ENCODE peak calls at places on chromosomes 13 and 19, in four cellular contexts. F, R, U and A are unnamed samples.

GRCh38 chr13:93824286-93824685 is 597.7 kb downstream of the GPC6 start:
- ATAC-seq in F (peak), R (no peak), U (no peak), A (no peak)

GRCh38 chr19:43450545-43450997 is 14.8 kb downstream of the LYPD3 start:
- ATAC-seq in F (peak), R (no peak), U (no peak), A (no peak)

GRCh38 chr13:73321039-73321438 is 262.2 kb downstream of the KLF5 start:
- ATAC-seq in F (no peak), R (no peak), U (no peak), A (no peak)

GRCh38 chr13:61162106-61162505 is 253.5 kb downstream of the PCDH20 start:
- ATAC-seq in F (no peak), R (no peak), U (no peak), A (peak)

GRCh38 chr19:9932835-9933234 is 3.5 kb downstream of the OLFM2 start:
- ATAC-seq in F (no peak), R (no peak), U (no peak), A (no peak)

GRCh38 chr13:75423383-75423782 is 58.6 kb downstream of the TBC1D4 start:
- ATAC-seq in F (no peak), R (no peak), U (no peak), A (no peak)

GRCh38 chr13:31835932-31836331 is 96.6 kb downstream of the RXFP2 start:
- ATAC-seq in F (no peak), R (no peak), U (no peak), A (no peak)

GRCh38 chr19:658916-659839 is 3.8 kb downstream of the RNF126 start:
- ATAC-seq in F (peak), R (no peak), U (no peak), A (no peak)

GRCh38 chr13:85741017-85741416 is 58.2 kb downstream of the SLITRK6 start:
- ATAC-seq in F (no peak), R (no peak), U (no peak), A (no peak)

GRCh38 chr13:61685683-61686013 is 270.0 kb upstream of the PCDH20 start:
- ATAC-seq in F (no peak), R (peak), U (no peak), A (no peak)

GRCh38 chr19:29535984-29536508 is 10.3 kb downstream of the VSTM2B start:
- ATAC-seq in F (no peak), R (no peak), U (no peak), A (no peak)

DNA sequence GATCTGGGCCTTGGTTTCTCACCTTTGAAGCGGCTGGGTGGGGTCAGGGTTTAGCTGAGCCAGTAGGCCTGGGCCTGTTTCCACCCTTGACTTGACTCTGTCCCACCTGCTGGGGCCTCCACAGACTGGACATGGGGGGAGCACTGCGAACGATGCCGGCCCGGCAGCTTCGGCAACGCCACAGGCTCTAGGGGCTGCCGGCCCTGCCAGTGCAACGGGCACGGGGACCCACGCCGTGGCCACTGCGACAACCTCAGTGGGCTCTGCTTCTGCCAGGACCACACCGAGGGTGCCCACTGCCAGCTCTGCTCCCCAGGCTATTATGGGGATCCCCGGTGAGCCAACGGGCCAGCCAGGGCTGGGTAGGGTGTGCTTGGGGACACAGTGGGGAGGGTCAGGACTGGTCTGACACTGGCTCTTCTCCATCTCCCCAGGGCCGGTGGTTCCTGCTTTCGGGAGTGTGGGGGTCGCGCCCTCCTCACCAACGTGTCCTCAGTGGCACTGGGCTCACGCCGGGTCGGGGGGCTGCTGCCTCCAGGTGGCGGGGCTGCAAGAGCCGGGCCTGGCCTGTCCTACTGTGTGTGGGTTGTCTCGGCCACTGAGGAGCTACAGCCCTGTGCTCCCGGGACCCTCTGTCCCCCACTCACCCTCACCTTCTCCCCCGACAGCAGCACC is 28.0 kb downstream of the MEGF8 start:
- ATAC-seq in F (no peak), R (no peak), U (no peak), A (no peak)
- H3K27ac ChIP-seq in F (no peak), R (no peak), U (no peak), A (no peak)

GRCh38 chr19:48004236-48004635 is 9.8 kb downstream of the ELSPBP1 start:
- ATAC-seq in F (no peak), R (no peak), U (no peak), A (no peak)

GRCh38 chr19:48010932-48011758 is 16.7 kb downstream of the ELSPBP1 start:
- ATAC-seq in F (no peak), R (no peak), U (no peak), A (no peak)

GRCh38 chr19:48000846-48001245 is 6.4 kb downstream of the ELSPBP1 start:
- ATAC-seq in F (no peak), R (no peak), U (no peak), A (no peak)

GRCh38 chr19:48006762-48007161 is 12.3 kb downstream of the ELSPBP1 start:
- ATAC-seq in F (no peak), R (no peak), U (peak), A (no peak)
- TF ChIP-seq CTCF in F (no peak), R (peak), U (peak), A (no peak)

GRCh38 chr13:109141716-109142115 is 512.3 kb downstream of the MYO16 start:
- ATAC-seq in F (no peak), R (no peak), U (no peak), A (no peak)
- TF ChIP-seq EP300 in F (no peak), R (no peak), U (no peak), A (no peak)

GRCh38 chr13:52931913-52932312 is 83.5 kb upstream of the PCDH8 start:
- ATAC-seq in F (no peak), R (no peak), U (no peak), A (no peak)

GRCh38 chr13:52925775-52926285 is 77.4 kb upstream of the PCDH8 start:
- ATAC-seq in F (no peak), R (peak), U (no peak), A (no peak)

GRCh38 chr13:52926971-52927370 is 78.5 kb upstream of the PCDH8 start:
- ATAC-seq in F (no peak), R (no peak), U (no peak), A (no peak)

GRCh38 chr13:52933547-52934167 is 85.2 kb upstream of the PCDH8 start:
- ATAC-seq in F (no peak), R (no peak), U (no peak), A (no peak)

DNA sequence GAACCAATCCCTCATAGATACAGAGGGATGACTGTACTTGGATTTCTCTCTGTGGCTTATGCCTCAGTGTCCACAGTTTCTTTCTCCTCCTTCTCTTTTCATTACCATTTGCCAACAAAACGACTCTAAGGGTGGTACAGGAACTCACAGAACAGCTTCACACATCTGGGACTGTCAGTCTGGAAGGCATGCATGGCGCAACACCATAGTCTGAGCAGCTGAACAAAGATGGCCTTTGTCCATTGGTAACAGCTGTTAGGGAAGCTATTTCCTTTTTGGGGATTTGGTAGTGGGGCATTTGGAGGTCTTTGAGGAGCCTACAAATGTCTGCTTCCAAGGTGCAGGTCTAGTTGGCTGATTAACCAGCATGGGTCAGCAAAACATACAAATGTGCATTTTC is 81.4 kb upstream of the PCDH8 start:
- ATAC-seq in F (no peak), R (no peak), U (no peak), A (no peak)
- H3K27ac ChIP-seq in F (no peak), R (no peak), U (no peak), A (no peak)

GRCh38 chr13:90872491-90873025 is 474.9 kb upstream of the MIR17HG start:
- ATAC-seq in F (no peak), R (no peak), U (no peak), A (no peak)

GRCh38 chr13:90867336-90867683 is 480.2 kb upstream of the MIR17HG start:
- ATAC-seq in F (peak), R (peak), U (peak), A (peak)

GRCh38 chr13:90869580-90869979 is 477.9 kb upstream of the MIR17HG start:
- ATAC-seq in F (no peak), R (no peak), U (no peak), A (no peak)

DNA sequence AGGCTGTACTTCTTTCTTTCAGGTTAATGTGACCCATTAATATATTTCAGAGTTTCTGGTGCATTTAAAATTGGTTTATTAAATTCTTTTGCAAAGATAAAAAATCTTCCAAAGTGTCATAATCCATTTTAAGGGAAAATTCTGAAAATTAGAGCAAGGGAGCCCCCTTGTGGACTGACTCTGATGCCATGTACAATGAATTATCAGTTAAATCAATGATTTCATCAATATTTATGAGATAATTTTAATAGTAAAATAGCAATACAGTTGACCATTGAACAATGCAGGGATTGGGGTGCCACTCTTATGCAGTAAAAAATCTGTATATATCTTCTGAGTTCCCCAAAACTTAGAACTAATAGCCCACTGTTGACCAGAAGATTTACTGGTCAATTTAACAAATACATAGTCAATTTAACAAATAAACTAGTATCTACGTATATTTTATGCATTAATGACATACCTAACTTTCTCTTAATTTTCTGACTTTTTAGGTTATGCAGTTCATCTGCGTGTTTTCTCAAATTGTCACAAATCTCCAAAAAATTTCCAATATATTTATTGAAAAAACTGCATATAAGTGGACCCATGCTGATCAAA is 479.1 kb upstream of the MIR17HG start:
- ATAC-seq in F (peak), R (no peak), U (peak), A (no peak)
- TF ChIP-seq CTCF in F (peak), R (peak), U (no peak), A (peak)

GRCh38 chr13:32838985-32839384 is 177.2 kb upstream of the KL start:
- ATAC-seq in F (no peak), R (peak), U (no peak), A (peak)

GRCh38 chr13:32840113-32840512 is 176.1 kb upstream of the KL start:
- ATAC-seq in F (no peak), R (no peak), U (no peak), A (no peak)

GRCh38 chr13:32837973-32838940 is 178.0 kb upstream of the KL start:
- ATAC-seq in F (no peak), R (no peak), U (no peak), A (no peak)

GRCh38 chr13:32837307-32837972 is 178.8 kb upstream of the KL start:
- ATAC-seq in F (no peak), R (no peak), U (no peak), A (no peak)

GRCh38 chr13:32840840-32841713 is 175.1 kb upstream of the KL start:
- ATAC-seq in F (no peak), R (no peak), U (no peak), A (no peak)
- TF ChIP-seq EP300 in F (no peak), R (no peak), U (no peak), A (no peak)

GRCh38 chr19:16627194-16627927 is 643 bp downstream of the MED26 start:
- ATAC-seq in F (no peak), R (no peak), U (no peak), A (no peak)

GRCh38 chr19:16627928-16628182 is 149 bp downstream of the MED26 start:
- ATAC-seq in F (peak), R (peak), U (peak), A (no peak)

GRCh38 chr19:16628183-16628983 is at the start of gene MED26:
- ATAC-seq in F (peak), R (peak), U (peak), A (peak)

GRCh38 chr19:16628984-16629691 is 1.1 kb upstream of the MED26 start:
- ATAC-seq in F (no peak), R (no peak), U (peak), A (peak)

DNA sequence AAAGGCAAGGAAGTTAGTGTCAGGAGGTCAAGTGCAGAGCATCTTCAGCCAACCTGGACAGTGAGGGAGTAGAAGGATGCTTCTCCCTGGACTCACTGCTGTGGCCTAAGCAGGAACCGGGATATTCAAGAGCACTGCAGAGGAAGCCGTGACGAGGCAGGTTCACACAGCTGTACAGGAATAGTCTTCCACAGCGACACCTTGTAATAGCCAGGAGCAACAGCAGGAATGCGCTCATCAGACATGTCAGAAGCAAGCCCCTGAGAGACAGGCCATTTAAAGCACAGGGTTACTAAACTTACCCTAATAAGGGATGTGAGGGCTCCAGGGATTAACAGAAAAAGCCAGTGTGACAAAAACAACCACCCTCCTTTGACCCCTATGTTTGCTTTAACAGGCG is 3.5 kb upstream of the MED26 start:
- ATAC-seq in F (no peak), R (no peak), U (no peak), A (no peak)
- H3K27ac ChIP-seq in F (no peak), R (peak), U (no peak), A (no peak)

GRCh38 chr13:44210525-44210924 is 163.1 kb upstream of the SERP2 start:
- ATAC-seq in F (no peak), R (no peak), U (no peak), A (no peak)

GRCh38 chr13:44211286-44211685 is 162.3 kb upstream of the SERP2 start:
- ATAC-seq in F (no peak), R (no peak), U (no peak), A (peak)

GRCh38 chr13:44206429-44206828 is 167.2 kb upstream of the SERP2 start:
- ATAC-seq in F (no peak), R (no peak), U (no peak), A (no peak)

GRCh38 chr13:44211753-44212152 is 161.9 kb upstream of the SERP2 start:
- ATAC-seq in F (no peak), R (no peak), U (no peak), A (no peak)

GRCh38 chr13:44207476-44207875 is 166.1 kb upstream of the SERP2 start:
- ATAC-seq in F (no peak), R (no peak), U (no peak), A (no peak)
- TF ChIP-seq CTCF in F (no peak), R (no peak), U (no peak), A (no peak)

GRCh38 chr19:36058481-36059179 is 3.9 kb downstream of the WDR62 start:
- ATAC-seq in F (no peak), R (peak), U (no peak), A (no peak)

GRCh38 chr19:36051637-36052036 is 2.4 kb downstream of the THAP8 start:
- ATAC-seq in F (no peak), R (no peak), U (no peak), A (no peak)

GRCh38 chr19:36051236-36051635 is 2.8 kb downstream of the THAP8 start:
- ATAC-seq in F (no peak), R (peak), U (no peak), A (no peak)

GRCh38 chr19:36054733-36055686 is at the start of gene WDR62:
- ATAC-seq in F (peak), R (peak), U (peak), A (peak)

DNA sequence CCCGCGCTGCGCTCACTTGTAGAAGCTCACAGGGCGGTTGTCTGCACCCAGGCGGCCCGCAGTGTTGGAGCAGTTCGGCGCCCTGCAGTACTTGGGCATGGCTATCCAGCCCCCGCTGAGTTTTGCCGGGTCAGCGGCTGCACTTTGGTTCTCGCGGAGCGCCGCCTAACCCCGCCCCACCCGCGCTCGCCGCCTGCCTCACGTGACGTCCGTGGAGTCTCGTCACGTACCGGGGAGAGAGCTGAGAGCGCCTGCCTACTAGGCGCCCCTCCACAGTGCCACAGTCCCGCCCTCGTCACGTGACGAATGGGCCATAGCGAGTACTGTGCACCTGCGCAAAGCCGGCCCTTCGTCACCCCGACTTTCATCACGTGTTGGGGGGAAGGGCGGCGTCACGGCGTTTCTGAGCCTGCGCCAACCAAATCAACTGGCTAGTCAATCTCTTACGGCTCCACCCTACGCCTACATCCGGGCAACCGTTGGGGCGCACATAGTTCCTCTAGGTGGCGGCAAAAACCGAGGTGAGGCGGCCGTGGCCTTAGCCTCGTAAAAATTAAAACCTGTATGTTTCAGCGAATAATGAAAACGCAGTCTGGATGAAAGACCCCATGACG is at the start of gene THAP8:
- ATAC-seq in F (peak), R (peak), U (peak), A (peak)
- TF ChIP-seq EP300 in F (no peak), R (peak), U (peak), A (no peak)

DNA sequence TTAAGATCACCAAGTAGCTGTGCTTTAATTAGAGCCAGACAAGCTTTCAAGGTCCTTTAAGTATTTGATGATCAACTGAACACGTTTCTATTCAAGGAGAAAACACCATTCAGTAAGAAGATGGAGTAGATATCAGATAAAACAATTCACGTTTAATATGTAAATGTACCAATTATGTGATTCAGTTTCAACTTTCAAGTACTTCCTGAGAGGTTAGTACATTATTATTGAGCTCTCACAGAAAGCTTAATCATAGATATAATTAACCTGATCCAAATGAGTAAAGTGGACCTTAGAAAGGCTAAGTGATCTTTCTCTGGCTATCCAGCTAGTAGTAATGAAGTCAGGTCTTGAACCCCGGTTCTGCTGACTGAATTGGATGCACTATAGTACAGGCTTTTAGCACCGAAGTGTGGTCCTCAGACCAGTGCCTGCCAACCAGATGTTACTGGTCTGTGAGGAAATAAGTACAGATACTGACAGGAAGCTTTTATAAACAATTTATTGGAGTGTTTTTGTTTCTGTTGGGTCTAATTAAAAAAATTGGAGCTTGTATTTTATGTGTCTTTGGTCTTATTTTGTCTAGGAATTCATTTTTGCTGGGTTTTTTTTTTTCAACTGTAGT is 10.2 kb downstream of the CLN5 start:
- ATAC-seq in F (no peak), R (peak), U (peak), A (no peak)
- H3K27ac ChIP-seq in F (no peak), R (no peak), U (no peak), A (no peak)